ENCODE peak calls at places on chromosomes 13 and 19, in five cellular contexts. One of them, this sample, is unnamed. For H3F3A, the result is how much of the 10 kb centered on the place peaks cover.

GRCh38 chr13:98919566-98919965 is 58.3 kb downstream of the DOCK9 start:
- DNase-seq in neural progenitor cell: no peak
- DNase-seq in MM.1S: no peak
- DNase-seq in PC-9: no peak
- DNase-seq in GM23248: no peak
- DNase-seq in this sample: no peak

GRCh38 chr19:52191374-52191773 is 1.5 kb downstream of the PPP2R1A start:
- DNase-seq in MM.1S: no peak
- DNase-seq in PC-9: no peak
- DNase-seq in GM23248: no peak
- DNase-seq in neural progenitor cell: no peak
- DNase-seq in this sample: no peak

GRCh38 chr19:11339254-11340098 is at the start of gene RAB3D:
- DNase-seq in neural progenitor cell: peak
- DNase-seq in GM23248: peak
- DNase-seq in MM.1S: peak
- DNase-seq in PC-9: peak
- DNase-seq in this sample: peak

GRCh38 chr13:52980695-52981094 is 47.9 kb upstream of the OLFM4 start:
- DNase-seq in MM.1S: no peak
- DNase-seq in GM23248: no peak
- DNase-seq in PC-9: no peak
- DNase-seq in neural progenitor cell: no peak
- DNase-seq in this sample: peak

GRCh38 chr19:43432866-43433673 is 18.4 kb downstream of the TEX101 start:
- DNase-seq in MM.1S: peak
- DNase-seq in neural progenitor cell: peak
- DNase-seq in PC-9: peak
- DNase-seq in GM23248: peak
- DNase-seq in this sample: peak

GRCh38 chr13:97975280-97975850 is 21.9 kb downstream of the IPO5 start:
- DNase-seq in GM23248: no peak
- DNase-seq in neural progenitor cell: no peak
- DNase-seq in PC-9: no peak
- DNase-seq in MM.1S: no peak
- DNase-seq in this sample: no peak

GRCh38 chr13:72754111-72754510 is 26.4 kb downstream of the BORA start:
- DNase-seq in neural progenitor cell: no peak
- DNase-seq in GM23248: no peak
- DNase-seq in PC-9: no peak
- DNase-seq in MM.1S: no peak
- DNase-seq in this sample: no peak

GRCh38 chr19:29812080-29812880 is 489 bp downstream of the CCNE1 start:
- DNase-seq in MM.1S: peak
- DNase-seq in neural progenitor cell: peak
- DNase-seq in PC-9: no peak
- DNase-seq in GM23248: peak
- DNase-seq in this sample: no peak

GRCh38 chr13:106471957-106472543 is 63.4 kb downstream of the EFNB2 start:
- DNase-seq in MM.1S: no peak
- DNase-seq in PC-9: peak
- DNase-seq in GM23248: peak
- DNase-seq in neural progenitor cell: peak
- DNase-seq in this sample: peak

GRCh38 chr19:41997851-41998229 is 3.8 kb upstream of the ATP1A3 start:
- DNase-seq in PC-9: no peak
- DNase-seq in GM23248: no peak
- DNase-seq in neural progenitor cell: no peak
- DNase-seq in MM.1S: no peak
- DNase-seq in this sample: no peak

GRCh38 chr13:30305456-30305855 is 1.9 kb downstream of the KATNAL1 start:
- DNase-seq in PC-9: no peak
- DNase-seq in neural progenitor cell: no peak
- DNase-seq in GM23248: no peak
- DNase-seq in MM.1S: no peak
- DNase-seq in this sample: no peak

GRCh38 chr13:98143157-98143553 is 261 bp downstream of the FARP1 start:
- DNase-seq in neural progenitor cell: no peak
- DNase-seq in MM.1S: no peak
- DNase-seq in GM23248: no peak
- DNase-seq in PC-9: no peak
- DNase-seq in this sample: no peak

GRCh38 chr19:4328243-4328990 is 10.2 kb downstream of the STAP2 start:
- DNase-seq in GM23248: peak
- DNase-seq in neural progenitor cell: peak
- DNase-seq in PC-9: no peak
- DNase-seq in MM.1S: peak
- DNase-seq in this sample: no peak

GRCh38 chr13:50227356-50227755 is 212.1 kb downstream of the KCNRG start:
- DNase-seq in PC-9: no peak
- DNase-seq in MM.1S: no peak
- DNase-seq in GM23248: no peak
- DNase-seq in neural progenitor cell: no peak
- DNase-seq in this sample: no peak

GRCh38 chr19:1360818-1361461 is 22.8 kb upstream of the NDUFS7 start:
- DNase-seq in MM.1S: no peak
- DNase-seq in GM23248: peak
- DNase-seq in PC-9: no peak
- DNase-seq in neural progenitor cell: peak
- DNase-seq in this sample: no peak
- H3K4me2 ChIP-seq in MM.1S: no peak
- H3K4me2 ChIP-seq in GM23248: peak
- H3K4me2 ChIP-seq in PC-9: no peak
- H3K4me2 ChIP-seq in neural progenitor cell: peak
- H3K4me2 ChIP-seq in this sample: no peak

GRCh38 chr13:93280688-93281087 is 54.1 kb downstream of the GPC6 start:
- DNase-seq in GM23248: no peak
- DNase-seq in neural progenitor cell: no peak
- DNase-seq in MM.1S: no peak
- DNase-seq in PC-9: no peak
- DNase-seq in this sample: no peak
- H3F3A ChIP-seq in GM23248: under half
- H3F3A ChIP-seq in neural progenitor cell: under half
- H3F3A ChIP-seq in MM.1S: under half
- H3F3A ChIP-seq in PC-9: under half
- H3F3A ChIP-seq in this sample: under half

DNA sequence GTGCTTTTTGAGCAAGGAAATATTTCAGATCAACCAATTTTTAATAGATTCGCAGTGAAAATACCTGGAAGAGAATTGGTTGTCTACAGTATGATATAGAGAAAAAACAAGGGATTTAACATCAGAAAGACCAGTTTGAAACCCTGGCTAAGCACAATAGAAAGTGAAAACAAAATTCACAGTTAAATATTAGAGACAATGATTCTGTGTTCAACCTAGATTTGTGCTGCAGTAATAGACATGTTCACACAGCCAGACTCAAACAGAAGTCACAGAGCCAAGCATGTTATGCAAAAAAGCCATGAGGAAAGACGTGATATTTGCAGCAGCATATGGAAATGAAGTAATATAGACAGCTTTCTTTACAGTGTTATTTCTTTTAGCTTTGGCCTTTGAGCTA is 48.0 kb downstream of the SCEL start:
- DNase-seq in PC-9: no peak
- DNase-seq in MM.1S: no peak
- DNase-seq in GM23248: no peak
- DNase-seq in neural progenitor cell: no peak
- DNase-seq in this sample: no peak
- H3K4me2 ChIP-seq in PC-9: no peak
- H3K4me2 ChIP-seq in MM.1S: no peak
- H3K4me2 ChIP-seq in GM23248: no peak
- H3K4me2 ChIP-seq in neural progenitor cell: no peak
- H3K4me2 ChIP-seq in this sample: no peak

DNA sequence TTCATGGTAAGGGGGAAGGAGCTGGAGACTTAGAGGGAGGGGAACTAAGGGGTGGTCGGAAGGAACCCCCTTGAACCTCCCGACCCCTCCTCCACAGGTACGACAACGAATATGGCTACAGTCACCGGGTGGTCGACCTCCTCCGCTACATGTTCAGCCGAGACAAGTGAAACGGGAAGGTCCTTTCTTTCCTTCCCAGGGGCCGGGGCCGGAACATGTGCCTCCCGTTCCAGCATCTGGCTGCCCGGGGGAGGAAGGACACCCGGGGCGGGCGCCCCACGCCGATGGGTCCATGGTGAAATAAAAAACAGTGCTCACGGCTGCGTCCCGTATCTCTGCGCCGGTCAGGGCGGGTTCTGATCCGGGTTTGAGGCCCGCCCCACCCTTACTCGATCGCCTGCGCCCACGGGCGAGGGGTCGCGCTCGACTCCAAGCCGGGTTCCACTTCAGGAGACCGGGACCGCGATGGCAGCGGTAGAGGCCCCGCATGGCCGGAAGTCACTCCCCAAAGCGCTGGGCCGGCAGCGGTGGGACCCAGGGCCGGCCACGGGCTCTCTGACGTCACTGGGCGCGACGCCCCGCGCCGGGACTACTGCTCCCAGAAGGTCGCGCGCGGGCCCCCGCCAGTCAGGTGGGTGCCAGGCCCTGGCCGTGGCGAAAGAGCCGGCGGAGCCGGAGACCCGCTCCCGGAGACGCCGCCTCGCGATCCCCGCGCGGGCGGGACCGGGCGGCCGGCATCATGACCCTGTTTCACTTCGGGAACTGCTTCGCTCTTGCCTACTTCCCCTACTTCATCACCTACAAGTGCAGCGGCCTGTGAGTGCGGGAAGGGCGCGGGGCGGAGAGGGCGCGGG is at the start of gene TMEM147:
- DNase-seq in neural progenitor cell: peak
- DNase-seq in MM.1S: peak
- DNase-seq in PC-9: peak
- DNase-seq in GM23248: peak
- DNase-seq in this sample: peak
- H3F3A ChIP-seq in neural progenitor cell: under half
- H3F3A ChIP-seq in MM.1S: under half
- H3F3A ChIP-seq in PC-9: under half
- H3F3A ChIP-seq in GM23248: under half
- H3F3A ChIP-seq in this sample: under half

GRCh38 chr19:6261883-6262282 is 17.9 kb downstream of the MLLT1 start:
- DNase-seq in neural progenitor cell: no peak
- DNase-seq in GM23248: no peak
- DNase-seq in MM.1S: no peak
- DNase-seq in PC-9: no peak
- DNase-seq in this sample: no peak
- H3K4me2 ChIP-seq in neural progenitor cell: no peak
- H3K4me2 ChIP-seq in GM23248: no peak
- H3K4me2 ChIP-seq in MM.1S: no peak
- H3K4me2 ChIP-seq in PC-9: no peak
- H3K4me2 ChIP-seq in this sample: no peak

DNA sequence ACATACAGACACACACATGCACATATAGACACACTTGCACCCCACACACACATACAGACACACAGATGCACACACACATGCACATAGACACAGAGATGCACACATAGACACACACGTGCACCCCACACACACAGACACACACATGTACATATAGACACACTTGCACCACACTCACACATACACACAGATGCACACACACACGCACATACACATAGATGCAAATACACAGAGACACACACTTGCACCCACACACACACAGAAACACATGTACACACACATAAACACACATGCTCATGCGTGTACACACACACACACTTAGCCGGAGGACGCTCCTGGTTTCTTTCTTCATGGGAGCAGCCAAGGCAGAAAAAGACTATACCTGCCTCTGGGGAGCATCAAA is 10.0 kb downstream of the COL4A2 start:
- DNase-seq in PC-9: no peak
- DNase-seq in GM23248: no peak
- DNase-seq in neural progenitor cell: no peak
- DNase-seq in MM.1S: no peak
- DNase-seq in this sample: no peak
- H3F3A ChIP-seq in PC-9: half or more
- H3F3A ChIP-seq in GM23248: under half
- H3F3A ChIP-seq in neural progenitor cell: under half
- H3F3A ChIP-seq in MM.1S: under half
- H3F3A ChIP-seq in this sample: under half

This sample was measured in PC-3.